ENCODE peak calls at places on chromosomes 11 and 22, in six cellular contexts. U, G, T, E, Z and L are unnamed samples.
A peak's percentile ranks its signal among the peaks of the same experiment; 100 is the strongest.

GRCh38 chr11:119169272-119169719 is 771 bp downstream of the NLRX1 start:
- DNase-seq in U (no peak), G (peak; percentile 33), T (peak; percentile 18), E (peak; percentile 63), Z (no peak), L (no peak)

GRCh38 chr22:45551310-45552016 is 48.8 kb downstream of the FBLN1 start:
- DNase-seq in U (no peak), G (no peak), T (peak; percentile 30), E (no peak), Z (no peak), L (no peak)

GRCh38 chr11:131504199-131504949 is 134.0 kb downstream of the NTM start:
- DNase-seq in U (no peak), G (peak; percentile 40), T (peak; percentile 59), E (peak; percentile 78), Z (no peak), L (no peak)

GRCh38 chr11:123060265-123061000 is 1.5 kb downstream of the HSPA8 start:
- DNase-seq in U (no peak), G (no peak), T (no peak), E (no peak), Z (no peak), L (no peak)

GRCh38 chr11:75280770-75281468 is 40.3 kb downstream of the TPBGL start:
- DNase-seq in U (no peak), G (no peak), T (no peak), E (no peak), Z (no peak), L (no peak)

GRCh38 chr11:115379528-115379927 is 124.7 kb downstream of the CADM1 start:
- DNase-seq in U (no peak), G (no peak), T (no peak), E (no peak), Z (no peak), L (no peak)

GRCh38 chr11:100789500-100789899 is 102.4 kb downstream of the ARHGAP42 start:
- DNase-seq in U (no peak), G (no peak), T (no peak), E (no peak), Z (no peak), L (no peak)

GRCh38 chr11:76206327-76207081 is at the start of gene WNT11:
- DNase-seq in U (peak; percentile 86), G (peak; percentile 71), T (peak; percentile 90), E (peak; percentile 70), Z (no peak), L (no peak)

GRCh38 chr22:16917144-16918003 is 90.6 kb downstream of the GAB4 start:
- DNase-seq in U (no peak), G (peak; percentile 75), T (peak; percentile 47), E (peak; percentile 63), Z (no peak), L (no peak)

GRCh38 chr11:35216962-35217667 is 78.1 kb downstream of the CD44 start:
- DNase-seq in U (no peak), G (no peak), T (no peak), E (no peak), Z (no peak), L (no peak)

GRCh38 chr11:59776210-59777066 is 21.3 kb downstream of the STX3 start:
- DNase-seq in U (no peak), G (no peak), T (no peak), E (no peak), Z (no peak), L (no peak)

GRCh38 chr11:103652013-103652412 is 384.4 kb upstream of the DDI1 start:
- DNase-seq in U (no peak), G (no peak), T (no peak), E (no peak), Z (no peak), L (peak; percentile 17)

GRCh38 chr11:57325735-57326048 is 940 bp upstream of the TNKS1BP1 start:
- DNase-seq in U (peak; percentile 76), G (peak; percentile 80), T (no peak), E (no peak), Z (no peak), L (no peak)

GRCh38 chr11:63682045-63682915 is 980 bp downstream of the RTN3 start:
- DNase-seq in U (no peak), G (no peak), T (peak; percentile 26), E (no peak), Z (no peak), L (no peak)

GRCh38 chr11:67440229-67441081 is 2.8 kb downstream of the CORO1B start:
- DNase-seq in U (peak; percentile 55), G (no peak), T (no peak), E (no peak), Z (no peak), L (no peak)

GRCh38 chr11:70090989-70091388 is 12.9 kb downstream of the ANO1 start:
- DNase-seq in U (peak; percentile 37), G (no peak), T (no peak), E (no peak), Z (no peak), L (no peak)

GRCh38 chr11:97751952-97752351 is 1268.8 kb upstream of the CNTN5 start:
- DNase-seq in U (no peak), G (no peak), T (no peak), E (no peak), Z (no peak), L (no peak)

GRCh38 chr11:22787565-22788162 is 41.9 kb downstream of the SVIP start:
- DNase-seq in U (no peak), G (no peak), T (peak; percentile 26), E (no peak), Z (no peak), L (peak; percentile 14)

GRCh38 chr11:13105237-13105844 is 96.2 kb downstream of the RASSF10 start:
- DNase-seq in U (no peak), G (peak; percentile 75), T (no peak), E (no peak), Z (no peak), L (no peak)

GRCh38 chr22:41908409-41909289 is 6.2 kb downstream of the SHISA8 start:
- DNase-seq in U (peak; percentile 4), G (no peak), T (no peak), E (no peak), Z (no peak), L (no peak)

DNA sequence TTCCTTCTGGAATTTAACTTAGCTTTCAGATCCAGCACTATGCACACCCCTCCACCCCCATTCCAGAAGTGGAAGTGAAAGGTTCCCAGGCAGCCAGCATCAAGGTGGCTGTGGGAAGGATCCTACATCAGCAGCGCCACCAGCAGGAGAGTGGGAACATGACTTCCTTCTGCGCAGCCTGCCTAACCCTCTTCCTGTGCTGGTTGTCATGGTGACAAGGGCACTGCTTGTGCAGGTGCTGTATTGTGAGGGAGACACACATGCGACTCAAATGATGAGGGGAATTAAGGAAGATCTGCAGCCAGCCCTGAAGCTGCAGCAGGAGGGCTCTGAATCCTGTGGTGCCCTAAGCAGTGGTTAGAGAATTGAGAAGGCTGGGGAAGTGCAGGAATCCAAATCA is 904.4 kb upstream of the API5 start:
- DNase-seq in U (no peak), G (peak; percentile 28), T (peak; percentile 71), E (peak; percentile 93), Z (no peak), L (no peak)
- TF ChIP-seq CTCF in U (no peak), G (no peak), T (peak; percentile 54), E (peak; percentile 78), Z (no peak), L (peak; percentile 33)

GRCh38 chr22:31733580-31734079 is 16.3 kb downstream of the PRR14L start:
- DNase-seq in U (no peak), G (no peak), T (no peak), E (no peak), Z (no peak), L (no peak)

GRCh38 chr22:31732089-31732829 is 17.7 kb downstream of the PRR14L start:
- DNase-seq in U (no peak), G (no peak), T (no peak), E (no peak), Z (no peak), L (no peak)

GRCh38 chr22:31728857-31729256 is 21.1 kb downstream of the PRR14L start:
- DNase-seq in U (no peak), G (no peak), T (no peak), E (no peak), Z (no peak), L (no peak)

GRCh38 chr22:31726692-31727091 is 23.2 kb downstream of the PRR14L start:
- DNase-seq in U (no peak), G (no peak), T (no peak), E (no peak), Z (no peak), L (no peak)

DNA sequence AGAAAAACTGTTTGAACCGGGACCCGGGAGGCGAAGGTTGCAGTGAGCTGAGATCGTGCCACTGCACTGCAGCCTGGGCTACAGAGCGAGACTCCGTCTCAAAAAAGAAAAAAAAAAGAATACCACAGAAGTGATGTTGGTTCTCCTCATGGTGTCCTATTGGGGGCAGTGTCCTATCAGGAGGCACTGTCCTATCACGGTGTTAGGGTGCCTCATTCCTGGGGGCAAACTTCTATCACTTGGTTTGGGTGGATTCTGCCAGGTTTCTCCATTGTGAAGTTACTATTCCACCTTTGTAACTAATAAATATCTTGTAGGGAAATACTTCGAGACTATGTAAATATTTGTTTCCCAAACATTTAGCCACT is 19.6 kb downstream of the PRR14L start:
- DNase-seq in U (no peak), G (no peak), T (no peak), E (no peak), Z (no peak), L (no peak)
- TF ChIP-seq CTCF in U (no peak), G (no peak), T (no peak), E (no peak), Z (no peak), L (no peak)

GRCh38 chr11:114179234-114179941 is 116.8 kb upstream of the NNMT start:
- DNase-seq in U (no peak), G (peak; percentile 89), T (no peak), E (no peak), Z (peak; percentile 78), L (no peak)
- TF ChIP-seq CTCF in U (no peak), G (no peak), T (no peak), E (no peak), Z (no peak), L (no peak)

GRCh38 chr22:22031183-22031560 is 48.6 kb upstream of the TOP3B start:
- DNase-seq in U (no peak), G (no peak), T (no peak), E (no peak), Z (no peak), L (no peak)

GRCh38 chr22:22031571-22031970 is 49.0 kb upstream of the TOP3B start:
- DNase-seq in U (no peak), G (no peak), T (no peak), E (no peak), Z (no peak), L (no peak)

GRCh38 chr22:22032099-22032905 is 49.7 kb upstream of the TOP3B start:
- DNase-seq in U (no peak), G (no peak), T (no peak), E (no peak), Z (no peak), L (no peak)

GRCh38 chr22:22032906-22033802 is 50.6 kb upstream of the TOP3B start:
- DNase-seq in U (no peak), G (no peak), T (no peak), E (no peak), Z (no peak), L (no peak)

DNA sequence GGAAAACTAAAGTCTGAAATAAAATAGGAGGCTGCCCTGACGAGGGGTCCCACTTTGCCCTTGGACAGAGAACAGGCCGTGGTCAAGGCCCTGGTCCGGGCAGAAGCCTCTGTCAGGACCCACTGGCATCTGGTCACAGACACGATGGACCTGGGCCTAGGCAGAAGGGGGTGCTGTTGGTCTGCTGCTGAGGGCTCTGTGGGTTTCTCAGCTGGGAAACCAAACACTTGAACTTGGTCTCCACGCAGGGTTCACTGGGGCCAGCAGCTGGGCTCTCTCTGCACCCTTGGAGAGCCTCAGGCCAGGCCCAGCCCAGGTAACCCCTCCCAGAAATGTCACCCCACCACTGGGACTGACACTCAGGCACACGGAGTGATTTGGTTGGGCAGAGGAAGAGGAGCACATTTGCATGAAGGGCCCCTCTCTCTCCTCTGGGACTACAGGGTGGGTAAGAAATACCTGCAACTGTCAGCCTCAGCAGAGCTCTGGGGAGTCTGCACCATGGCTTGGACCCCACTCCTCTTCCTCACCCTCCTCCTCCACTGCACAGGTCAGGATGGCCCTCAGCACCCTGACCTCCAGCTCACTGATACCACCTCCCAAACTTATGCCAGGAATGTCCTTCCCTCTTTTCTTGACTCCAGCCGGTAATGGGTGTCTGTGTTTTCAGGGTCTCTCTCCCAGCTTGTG is 48.1 kb upstream of the TOP3B start:
- DNase-seq in U (no peak), G (no peak), T (peak; percentile 36), E (peak; percentile 51), Z (no peak), L (no peak)
- TF ChIP-seq CTCF in U (no peak), G (no peak), T (peak; percentile 36), E (no peak), Z (no peak), L (peak; percentile 32)